ENCODE peak calls at places on chromosome 7, in seven cellular contexts. H is left ventricle myocardium inferior; B is upper lobe of right lung; E is H1; J is CD8-positive, alpha-beta T cell; G is gastrocnemius medialis; S is DND-41. O is an unnamed sample. For H3K9me3 and H3K4me1, the result is how much of the 10 kb centered on the place peaks cover.

GRCh38 chr7:70586822-70587221 is 545.1 kb upstream of the GALNT17 start:
- DNase-seq in H (no peak), B (no peak), E (no peak), J (no peak), G (no peak), S (no peak), O (no peak)

GRCh38 chr7:51789494-51789893 is 472.9 kb upstream of the COBL start:
- DNase-seq in H (no peak), B (no peak), E (no peak), J (no peak), G (no peak), S (no peak), O (no peak)

GRCh38 chr7:95440394-95441038 is 5.7 kb upstream of the PON2 start:
- DNase-seq in H (no peak), B (no peak), E (no peak), J (no peak), G (no peak), S (no peak), O (peak)

GRCh38 chr7:44764665-44765578 is 16.3 kb downstream of the ZMIZ2 start:
- DNase-seq in H (no peak), B (no peak), E (no peak), J (no peak), G (no peak), S (no peak), O (peak)

GRCh38 chr7:148983220-148984146 is 44.8 kb downstream of the PDIA4 start:
- DNase-seq in H (no peak), B (peak), E (peak), J (peak), G (no peak), S (peak), O (no peak)

GRCh38 chr7:136693166-136694119 is 175.0 kb upstream of the CHRM2 start:
- DNase-seq in H (no peak), B (no peak), E (no peak), J (no peak), G (no peak), S (no peak), O (no peak)

GRCh38 chr7:55438765-55439525 is 73.8 kb downstream of the LANCL2 start:
- DNase-seq in H (peak), B (peak), E (no peak), J (no peak), G (peak), S (peak), O (no peak)

GRCh38 chr7:101624246-101625000 is 4.7 kb downstream of the MYL10 start:
- DNase-seq in H (no peak), B (no peak), E (no peak), J (no peak), G (no peak), S (no peak), O (no peak)

GRCh38 chr7:87003872-87004798 is 55.3 kb downstream of the ELAPOR2 start:
- DNase-seq in H (no peak), B (no peak), E (no peak), J (no peak), G (no peak), S (no peak), O (no peak)

GRCh38 chr7:1669954-1670893 is at the start of gene ELFN1:
- DNase-seq in H (no peak), B (peak), E (peak), J (no peak), G (no peak), S (peak), O (peak)

GRCh38 chr7:130650616-130651015 is 17.9 kb downstream of the COPG2 start:
- DNase-seq in H (no peak), B (no peak), E (no peak), J (no peak), G (no peak), S (no peak), O (no peak)

GRCh38 chr7:92826258-92827004 is 9.9 kb downstream of the CDK6 start:
- DNase-seq in H (no peak), B (no peak), E (no peak), J (no peak), G (no peak), S (no peak), O (no peak)

GRCh38 chr7:41508755-41509154 is 194.1 kb downstream of the INHBA start:
- DNase-seq in H (no peak), B (no peak), E (no peak), J (no peak), G (no peak), S (no peak), O (peak)

GRCh38 chr7:99949645-99950228 is 20.3 kb upstream of the GJC3 start:
- DNase-seq in H (no peak), B (no peak), E (no peak), J (no peak), G (no peak), S (no peak), O (no peak)

GRCh38 chr7:136870799-136871487 is 2.5 kb downstream of the CHRM2 start:
- DNase-seq in H (peak), B (peak), E (no peak), J (no peak), G (no peak), S (no peak), O (peak)

GRCh38 chr7:73612598-73613269 is 11.6 kb downstream of the MLXIPL start:
- DNase-seq in H (no peak), B (no peak), E (no peak), J (no peak), G (peak), S (no peak), O (peak)

GRCh38 chr7:99625321-99625720 is 8.6 kb downstream of the ZSCAN25 start:
- DNase-seq in H (no peak), B (no peak), E (no peak), J (no peak), G (no peak), S (no peak), O (no peak)

GRCh38 chr7:38632411-38632810 is 1.2 kb upstream of the AMPH start:
- DNase-seq in H (no peak), B (no peak), E (no peak), J (no peak), G (no peak), S (no peak), O (no peak)

GRCh38 chr7:85160223-85160622 is 26.6 kb downstream of the SEMA3D start:
- DNase-seq in H (no peak), B (no peak), E (no peak), J (no peak), G (no peak), S (no peak), O (no peak)

GRCh38 chr7:100604976-100605911 is 3.1 kb downstream of the PCOLCE start:
- DNase-seq in H (peak), B (peak), E (no peak), J (peak), G (no peak), S (no peak), O (peak)

GRCh38 chr7:47327698-47328391 is 254.1 kb downstream of the TNS3 start:
- DNase-seq in H (peak), B (peak), E (peak), J (no peak), G (peak), S (no peak), O (peak)

GRCh38 chr7:15915694-15916093 is 229.2 kb upstream of the MEOX2 start:
- DNase-seq in H (no peak), B (no peak), E (no peak), J (no peak), G (no peak), S (no peak), O (no peak)

GRCh38 chr7:83550100-83550499 is 98.8 kb downstream of the SEMA3E start:
- DNase-seq in H (no peak), B (no peak), E (no peak), J (no peak), G (no peak), S (no peak), O (no peak)

GRCh38 chr7:55593515-55594318 is 21.4 kb upstream of the VOPP1 start:
- DNase-seq in H (peak), B (peak), E (no peak), J (peak), G (no peak), S (peak), O (peak)

GRCh38 chr7:134462337-134462925 is 3.5 kb upstream of the AKR1B1 start:
- DNase-seq in H (no peak), B (no peak), E (no peak), J (no peak), G (no peak), S (no peak), O (no peak)

GRCh38 chr7:20795881-20796280 is 9.2 kb upstream of the SP8 start:
- DNase-seq in H (no peak), B (no peak), E (no peak), J (no peak), G (no peak), S (no peak), O (no peak)

GRCh38 chr7:154898973-154899855 is 103.7 kb downstream of the PAXIP1 start:
- DNase-seq in H (no peak), B (no peak), E (no peak), J (no peak), G (no peak), S (no peak), O (no peak)
- H3K9me3 ChIP-seq in H (under half), B (under half), E (under half), J (under half), G (under half), S (under half), O (under half)

GRCh38 chr7:2956526-2957368 is 86.9 kb downstream of the CARD11 start:
- DNase-seq in H (no peak), B (peak), E (no peak), J (no peak), G (no peak), S (peak), O (no peak)

GRCh38 chr7:2959828-2960599 is 83.7 kb downstream of the CARD11 start:
- DNase-seq in H (no peak), B (peak), E (no peak), J (no peak), G (no peak), S (no peak), O (no peak)

GRCh38 chr7:2959343-2959680 is 84.4 kb downstream of the CARD11 start:
- DNase-seq in H (no peak), B (peak), E (no peak), J (no peak), G (no peak), S (peak), O (peak)

GRCh38 chr7:2956076-2956475 is 87.6 kb downstream of the CARD11 start:
- DNase-seq in H (no peak), B (peak), E (no peak), J (no peak), G (no peak), S (no peak), O (no peak)

DNA sequence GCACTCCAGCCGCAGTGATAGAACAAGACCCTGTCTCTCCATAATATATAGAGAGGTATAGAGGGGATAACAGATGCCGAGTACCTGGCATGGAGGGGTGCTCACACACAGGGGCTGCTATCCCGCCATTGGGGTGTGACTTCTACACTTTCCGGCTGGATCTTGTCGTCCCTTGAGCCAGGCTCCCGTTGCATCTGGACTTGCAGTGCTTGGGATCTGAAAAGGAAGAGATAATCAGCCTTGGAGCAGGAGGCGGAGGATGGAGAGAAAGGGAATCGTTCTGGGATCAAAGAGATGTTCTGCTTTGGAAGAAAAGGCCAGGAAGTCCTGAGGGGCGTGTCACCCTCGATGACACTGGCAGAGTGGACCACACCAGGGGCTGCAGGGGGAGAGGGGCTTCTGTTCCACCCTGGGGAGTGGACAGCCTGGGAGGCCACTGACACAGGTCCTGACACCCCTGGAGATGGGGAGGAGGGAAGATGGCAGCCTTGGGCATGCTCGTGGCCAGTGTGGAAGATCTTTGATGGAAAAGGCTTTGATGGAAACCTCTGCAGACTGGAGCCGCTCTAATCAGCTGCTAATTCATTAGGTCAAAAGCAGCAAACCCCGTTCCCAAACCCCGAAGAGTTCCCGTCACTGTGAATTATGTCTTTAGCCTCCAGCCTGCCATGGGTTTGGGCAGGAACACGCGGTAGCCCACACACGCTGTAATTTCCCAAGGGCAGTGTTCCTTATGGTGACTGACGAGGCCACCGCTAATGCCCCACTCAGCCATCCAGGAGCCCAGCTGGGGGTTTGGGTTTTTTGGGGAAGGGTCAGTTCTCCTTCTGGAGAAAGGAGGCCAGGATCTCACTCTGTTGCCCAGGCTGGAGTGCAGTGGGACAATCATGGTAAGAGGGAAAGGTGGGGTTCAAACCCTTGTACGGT is 85.0 kb downstream of the CARD11 start:
- DNase-seq in H (no peak), B (peak), E (no peak), J (no peak), G (no peak), S (no peak), O (peak)
- H3K4me1 ChIP-seq in H (under half), B (under half), E (under half), J (under half), G (under half), S (under half), O (under half)

GRCh38 chr7:28731092-28731491 is 227.0 kb downstream of the TRIL start:
- DNase-seq in H (no peak), B (no peak), E (no peak), J (no peak), G (no peak), S (no peak), O (no peak)

GRCh38 chr7:28733035-28733434 is 225.1 kb downstream of the TRIL start:
- DNase-seq in H (no peak), B (no peak), E (no peak), J (no peak), G (no peak), S (no peak), O (no peak)

GRCh38 chr7:28729685-28730084 is 228.4 kb downstream of the TRIL start:
- DNase-seq in H (no peak), B (no peak), E (no peak), J (no peak), G (no peak), S (no peak), O (no peak)

GRCh38 chr7:28729276-28729675 is 228.9 kb downstream of the TRIL start:
- DNase-seq in H (no peak), B (no peak), E (no peak), J (no peak), G (no peak), S (no peak), O (no peak)

GRCh38 chr7:28732037-28732869 is 225.9 kb downstream of the TRIL start:
- DNase-seq in H (no peak), B (no peak), E (no peak), J (no peak), G (no peak), S (no peak), O (no peak)
- TF ChIP-seq CTCF in H (no peak), B (no peak), E (no peak), J (no peak), G (no peak), S (no peak), O (no peak)

DNA sequence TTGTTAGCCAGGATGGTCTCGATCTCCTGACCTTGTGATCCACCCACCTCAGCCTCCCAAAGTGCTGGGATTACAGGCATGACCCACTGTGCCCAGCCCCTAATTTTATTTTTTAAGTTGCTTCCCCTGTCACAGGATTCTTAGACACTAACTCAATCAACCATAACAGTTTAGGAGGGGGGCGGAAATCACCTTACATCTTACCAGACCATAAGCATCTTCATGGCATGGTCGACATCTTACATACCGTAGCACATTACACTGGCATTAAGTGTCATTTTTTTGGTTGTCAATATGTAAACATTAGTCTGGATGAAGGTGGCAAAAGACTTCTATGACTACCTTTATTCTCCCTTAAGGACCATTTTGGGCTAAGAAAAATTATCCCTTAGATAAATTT is 95.6 kb downstream of the TRIM24 start:
- DNase-seq in H (no peak), B (no peak), E (no peak), J (no peak), G (no peak), S (no peak), O (no peak)
- H3K9me3 ChIP-seq in H (under half), B (under half), E (under half), J (under half), G (under half), S (half or more), O (under half)

GRCh38 chr7:34070486-34071323 is 165.4 kb downstream of the BMPER start:
- DNase-seq in H (no peak), B (no peak), E (no peak), J (no peak), G (no peak), S (no peak), O (no peak)
- H3K4me1 ChIP-seq in H (under half), B (under half), E (under half), J (under half), G (under half), S (under half), O (under half)

DNA sequence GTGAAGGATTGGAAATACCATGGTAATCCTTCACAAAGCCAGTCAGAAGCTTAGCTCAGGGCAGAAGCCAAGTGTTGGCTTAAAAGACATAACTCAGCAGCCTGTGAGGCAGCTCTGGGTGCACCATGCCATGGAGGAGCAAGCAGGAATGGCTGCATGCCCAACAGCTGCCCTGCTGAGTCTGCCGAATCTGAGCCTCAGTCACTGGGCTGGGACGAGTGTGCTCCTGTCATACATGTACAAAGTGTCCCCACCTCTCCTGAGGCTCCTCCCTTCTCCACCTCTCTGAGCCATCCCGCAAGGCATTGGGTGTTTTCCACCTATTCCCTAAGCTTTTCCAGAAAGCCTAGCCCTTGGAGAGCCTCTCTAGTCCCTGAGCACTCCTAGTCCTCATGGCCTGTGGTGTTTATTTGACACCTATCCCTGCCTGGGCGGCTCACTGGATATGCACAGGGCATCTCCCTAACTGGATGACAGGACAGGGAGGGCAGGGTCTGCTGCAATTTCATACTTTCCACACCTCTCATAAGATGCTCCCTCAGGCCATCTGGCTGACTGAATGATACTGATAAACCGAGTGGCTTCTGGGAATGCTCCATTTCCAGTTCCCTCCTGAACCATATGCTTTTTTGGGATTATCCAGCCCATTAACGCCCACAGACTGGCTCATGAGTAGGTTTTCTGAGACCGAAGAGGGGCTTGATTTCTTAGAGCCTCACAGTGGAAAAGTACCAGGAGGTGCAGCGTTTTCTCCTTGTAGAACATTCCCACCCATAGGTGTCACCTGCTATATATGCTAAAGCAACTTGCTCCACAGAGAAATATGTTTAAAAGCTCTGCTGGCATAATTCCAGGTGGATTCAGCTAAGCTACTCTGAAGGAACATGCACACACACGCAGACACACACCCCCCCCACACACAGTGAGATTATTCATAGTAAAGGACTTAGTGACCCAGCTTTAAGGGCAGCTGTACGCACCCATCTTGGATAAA is 199.3 kb downstream of the SNX10 start:
- DNase-seq in H (no peak), B (no peak), E (no peak), J (no peak), G (peak), S (no peak), O (no peak)
- TF ChIP-seq CTCF in H (no peak), B (no peak), E (no peak), J (no peak), G (no peak), S (no peak), O (no peak)

GRCh38 chr7:29099896-29100847 is 46.2 kb downstream of the CPVL start:
- DNase-seq in H (no peak), B (no peak), E (no peak), J (no peak), G (no peak), S (no peak), O (peak)

GRCh38 chr7:29106128-29106988 is 40.0 kb downstream of the CPVL start:
- DNase-seq in H (no peak), B (no peak), E (peak), J (no peak), G (no peak), S (peak), O (no peak)

GRCh38 chr7:29105191-29105590 is 41.1 kb downstream of the CPVL start:
- DNase-seq in H (no peak), B (no peak), E (no peak), J (no peak), G (no peak), S (no peak), O (peak)

GRCh38 chr7:29100857-29101256 is 45.5 kb downstream of the CPVL start:
- DNase-seq in H (no peak), B (no peak), E (no peak), J (no peak), G (no peak), S (no peak), O (no peak)

GRCh38 chr7:29102554-29103151 is 43.7 kb downstream of the CPVL start:
- DNase-seq in H (peak), B (peak), E (peak), J (no peak), G (peak), S (peak), O (peak)
- H3K9me3 ChIP-seq in H (under half), B (under half), E (under half), J (under half), G (under half), S (under half), O (under half)

DNA sequence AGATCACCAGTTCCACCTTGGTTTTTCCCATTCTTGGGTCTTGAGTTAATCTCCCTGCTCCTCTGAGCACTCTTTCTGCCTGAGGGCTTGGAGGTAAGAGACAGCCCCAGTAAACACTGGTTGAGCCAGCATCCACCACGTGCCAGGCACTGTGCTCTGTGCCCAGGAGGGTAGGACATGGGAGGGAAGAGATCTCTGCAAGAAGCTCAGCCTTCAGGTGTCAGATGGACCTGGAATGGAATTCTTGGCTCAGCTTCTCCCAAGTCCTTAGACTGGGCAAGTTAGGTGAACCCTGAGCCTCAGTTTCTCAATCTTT is 2.5 kb downstream of the ZYX start:
- DNase-seq in H (no peak), B (no peak), E (no peak), J (no peak), G (no peak), S (no peak), O (no peak)
- H3K4me1 ChIP-seq in H (half or more), B (half or more), E (under half), J (half or more), G (half or more), S (under half), O (under half)

O was measured in right lobe of liver.